ENCODE peak calls at places on chromosomes 7 and 10, in six cellular contexts. T is CD4-positive, CD25-positive, alpha-beta regulatory T cell; U is fibroblast of lung; M is gastrocnemius medialis; K is stomach; Z is aorta. D is an unnamed sample. For H3K4me1, the result is how much of the 10 kb centered on the place peaks cover.

GRCh38 chr7:87047-87446 is 105.3 kb upstream of the FAM20C start:
- DNase-seq in U (no peak), K (peak), Z (no peak), T (no peak), M (no peak), D (no peak)

GRCh38 chr7:18499407-18500197 is 4.1 kb downstream of the HDAC9 start:
- DNase-seq in T (no peak), Z (peak), M (peak), U (no peak), K (peak), D (no peak)

GRCh38 chr10:92965314-92965713 is 95.3 kb upstream of the CYP26C1 start:
- DNase-seq in U (peak), K (no peak), T (peak), M (no peak), Z (no peak), D (no peak)

GRCh38 chr7:73811760-73812168 is 19.0 kb upstream of the CLDN4 start:
- DNase-seq in M (peak), T (peak), Z (peak), U (peak), K (peak), D (peak)

GRCh38 chr7:91264924-91265681 is 870 bp downstream of the FZD1 start:
- DNase-seq in K (peak), U (peak), M (peak), Z (peak), T (no peak), D (peak)

GRCh38 chr10:12705943-12706342 is 295.6 kb downstream of the CCDC3 start:
- DNase-seq in K (no peak), T (no peak), U (no peak), Z (no peak), M (no peak), D (no peak)

GRCh38 chr10:92758594-92758993 is 68.8 kb downstream of the HHEX start:
- DNase-seq in T (no peak), Z (no peak), U (no peak), M (no peak), K (no peak), D (no peak)

GRCh38 chr10:78552261-78552811 is 516.4 kb upstream of the ZMIZ1 start:
- DNase-seq in M (peak), U (peak), K (no peak), T (no peak), Z (peak), D (peak)

GRCh38 chr7:26224359-26224758 is 22.8 kb downstream of the CBX3 start:
- DNase-seq in Z (no peak), K (no peak), M (no peak), U (no peak), T (no peak), D (no peak)

GRCh38 chr7:34709771-34710170 is 51.8 kb downstream of the NPSR1 start:
- DNase-seq in Z (no peak), U (no peak), K (no peak), T (no peak), M (no peak), D (no peak)

GRCh38 chr7:27132978-27133377 is 2.4 kb upstream of the HOXA4 start:
- DNase-seq in M (no peak), Z (no peak), K (no peak), T (no peak), U (no peak), D (no peak)

GRCh38 chr10:84837877-84838276 is 509.5 kb downstream of the CCSER2 start:
- DNase-seq in K (no peak), Z (no peak), M (no peak), U (no peak), T (no peak), D (no peak)

GRCh38 chr10:101014966-101015581 is 15.5 kb downstream of the LZTS2 start:
- DNase-seq in Z (no peak), K (no peak), U (peak), M (no peak), T (no peak), D (no peak)

GRCh38 chr7:55288070-55288824 is 76.9 kb upstream of the LANCL2 start:
- DNase-seq in Z (no peak), M (no peak), U (peak), T (no peak), K (no peak), D (no peak)

GRCh38 chr10:113007343-113007771 is 57.3 kb downstream of the TCF7L2 start:
- DNase-seq in M (no peak), U (no peak), K (no peak), Z (no peak), T (peak), D (no peak)

GRCh38 chr7:30269398-30269964 is 14.9 kb upstream of the ZNRF2 start:
- DNase-seq in Z (no peak), K (no peak), U (no peak), T (no peak), M (no peak), D (no peak)

GRCh38 chr7:85186083-85186520 is 754 bp downstream of the SEMA3D start:
- DNase-seq in Z (peak), K (peak), T (no peak), M (no peak), U (peak), D (peak)

GRCh38 chr7:50599385-50599784 is 34.2 kb upstream of the DDC start:
- DNase-seq in Z (no peak), M (no peak), K (no peak), T (no peak), U (no peak), D (no peak)

GRCh38 chr10:4719671-4720070 is 106.3 kb upstream of the AKR1E2 start:
- DNase-seq in K (no peak), Z (no peak), M (no peak), U (no peak), T (no peak), D (no peak)

GRCh38 chr10:21604651-21605050 is 70.6 kb downstream of the MLLT10 start:
- DNase-seq in T (no peak), K (no peak), U (no peak), Z (no peak), M (no peak), D (no peak)

DNA sequence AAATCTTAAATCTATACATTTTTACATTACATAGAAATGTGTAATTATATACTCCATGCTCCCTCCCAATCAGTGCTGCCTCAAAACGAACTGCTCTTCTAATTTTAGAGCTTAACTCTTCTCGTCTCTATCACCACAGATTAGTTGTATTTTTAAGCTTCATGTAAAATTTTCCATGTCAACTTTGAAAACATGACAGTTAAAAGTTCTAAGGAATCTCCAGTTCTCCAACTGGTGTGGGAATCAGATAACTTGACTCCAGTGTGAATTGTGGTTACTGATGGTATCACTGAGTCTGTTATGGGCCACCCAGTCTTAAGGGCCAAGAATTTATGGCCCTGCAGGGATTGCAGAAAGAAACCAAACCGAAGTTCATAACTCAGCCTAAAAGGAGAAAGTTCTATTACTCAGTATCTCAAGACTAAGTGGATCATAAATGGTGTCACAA is 31.7 kb upstream of the KMT2E start:
- DNase-seq in U (no peak), T (no peak), M (no peak), K (no peak), Z (no peak), D (no peak)
- H3K4me3 ChIP-seq in U (no peak), T (peak), M (peak), K (no peak), Z (no peak), D (no peak)

GRCh38 chr7:107933386-107934013 is 42.5 kb downstream of the DLD start:
- DNase-seq in Z (no peak), T (no peak), U (no peak), M (no peak), K (no peak), D (no peak)

GRCh38 chr7:107934991-107935770 is 44.2 kb downstream of the DLD start:
- DNase-seq in T (no peak), U (peak), K (no peak), M (no peak), Z (no peak), D (no peak)

GRCh38 chr7:107937514-107937913 is 46.5 kb downstream of the DLD start:
- DNase-seq in U (no peak), K (no peak), Z (no peak), T (no peak), M (no peak), D (no peak)

GRCh38 chr7:107938448-107939250 is 47.7 kb downstream of the DLD start:
- DNase-seq in Z (no peak), U (peak), M (no peak), T (no peak), K (no peak), D (no peak)

DNA sequence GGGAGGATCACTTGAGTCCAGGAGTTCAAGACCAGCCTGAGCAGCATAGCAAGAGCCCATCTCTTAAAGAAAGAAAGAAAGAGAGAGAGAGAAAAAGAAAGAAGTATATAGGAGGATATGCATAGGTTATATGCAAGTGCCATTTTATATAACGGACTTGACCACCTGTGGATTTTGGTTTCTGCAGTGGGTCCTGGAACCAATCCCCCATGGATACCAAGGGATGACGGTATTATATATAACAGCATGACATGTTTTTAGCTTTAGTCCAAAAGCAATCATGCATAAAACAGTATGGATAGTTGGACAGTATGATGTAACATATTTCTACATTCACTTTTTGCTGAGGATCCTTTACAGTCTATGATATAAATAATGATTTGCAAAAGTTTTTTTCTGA is 45.3 kb downstream of the DLD start:
- DNase-seq in M (no peak), T (no peak), Z (no peak), K (no peak), U (no peak), D (no peak)
- H3K4me1 ChIP-seq in M (under half), T (under half), Z (under half), K (half or more), U (under half), D (under half)

DNA sequence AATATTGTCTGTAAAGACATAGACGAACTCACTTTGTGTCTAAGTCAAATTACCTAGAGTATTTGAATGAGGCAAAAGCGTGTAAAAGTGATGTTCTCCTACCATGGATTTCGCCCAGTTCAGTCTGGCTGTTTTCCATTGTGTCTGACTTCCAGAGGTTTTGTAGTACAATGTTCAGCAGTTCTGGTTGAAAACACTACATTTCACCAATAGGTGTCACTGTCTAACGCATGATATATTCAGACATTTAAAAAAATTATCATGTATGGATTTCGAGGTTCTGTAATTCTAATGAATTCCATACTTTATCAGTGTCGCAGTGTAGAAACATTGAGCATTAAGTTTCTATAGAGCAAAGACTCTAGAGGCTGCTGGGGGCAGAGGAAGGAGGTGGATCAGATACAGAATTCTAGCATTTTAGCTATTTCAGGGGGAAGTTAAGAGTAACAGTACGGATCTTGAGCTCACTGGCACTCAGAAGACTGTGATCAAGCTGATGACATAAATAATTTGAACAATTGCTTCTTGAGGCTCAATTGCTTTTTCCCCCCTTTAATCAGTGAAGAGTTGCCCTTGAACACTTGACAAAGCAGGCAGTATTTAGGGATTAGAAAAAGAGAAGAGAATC is 196.9 kb upstream of the RHOBTB1 start:
- DNase-seq in M (no peak), U (peak), T (peak), K (peak), Z (no peak), D (no peak)
- H3K4me3 ChIP-seq in M (no peak), U (no peak), T (no peak), K (no peak), Z (no peak), D (no peak)

GRCh38 chr7:142488842-142489241 is 231.0 kb upstream of the PRSS58 start:
- DNase-seq in M (no peak), U (no peak), T (no peak), Z (no peak), K (no peak), D (no peak)

GRCh38 chr7:142488234-142488633 is 230.4 kb upstream of the PRSS58 start:
- DNase-seq in Z (no peak), K (no peak), T (no peak), M (no peak), U (no peak), D (no peak)

GRCh38 chr7:142485617-142486226 is 227.9 kb upstream of the PRSS58 start:
- DNase-seq in K (no peak), Z (no peak), M (no peak), U (no peak), T (no peak), D (no peak)

GRCh38 chr7:142483659-142484317 is 225.9 kb upstream of the PRSS58 start:
- DNase-seq in M (no peak), T (no peak), K (no peak), U (no peak), Z (no peak), D (no peak)

DNA sequence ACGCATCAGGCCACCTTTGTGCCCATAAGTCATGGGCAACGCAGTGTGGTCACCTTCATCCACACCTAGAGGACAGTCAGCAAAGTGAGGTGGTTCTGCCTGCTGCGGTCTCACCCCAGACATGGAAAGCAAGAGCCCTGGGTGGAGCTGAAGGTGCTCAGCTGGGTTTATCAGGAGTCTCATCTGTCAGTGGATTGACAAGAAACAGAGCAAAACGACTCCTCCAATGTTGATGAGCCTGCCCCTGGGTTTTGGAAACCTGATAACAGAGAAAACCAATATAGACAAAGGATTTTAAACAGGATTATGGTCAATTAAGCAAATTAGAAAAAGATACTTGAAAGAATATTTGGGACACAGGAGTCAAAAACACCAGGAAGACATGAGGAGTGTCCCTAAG is 229.3 kb upstream of the PRSS58 start:
- DNase-seq in Z (no peak), K (no peak), T (no peak), M (no peak), U (no peak), D (no peak)
- H3K4me1 ChIP-seq in Z (under half), K (under half), T (under half), M (under half), U (under half), D (under half)

D was measured in tibial artery.